ENCODE peak calls at places on chromosomes 6 and 20, in five cellular contexts. D, Y, A, B and S are unnamed samples.
A peak's percentile ranks its signal among the peaks of the same experiment; 100 is the strongest.

GRCh38 chr6:34108159-34108558 is 37.7 kb downstream of the GRM4 start:
- DNase-seq in Y (no peak), A (no peak), D (no peak), B (no peak), S (no peak)

GRCh38 chr20:17648782-17649730 is 33.0 kb downstream of the RRBP1 start:
- DNase-seq in A (no peak), D (no peak), B (no peak), Y (peak; percentile 14), S (peak; percentile 80)

GRCh38 chr20:61166324-61166723 is 85.7 kb upstream of the CDH4 start:
- DNase-seq in Y (no peak), D (no peak), B (peak; percentile 14), A (peak; percentile 41), S (no peak)

GRCh38 chr6:158531566-158531965 is 28.3 kb upstream of the TMEM181 start:
- DNase-seq in A (no peak), D (no peak), Y (no peak), B (no peak), S (no peak)

GRCh38 chr6:13014551-13015378 is 298.2 kb downstream of the PHACTR1 start:
- DNase-seq in D (peak; percentile 58), B (no peak), A (peak; percentile 3), Y (no peak), S (no peak)

GRCh38 chr6:159693128-159693893 is at the start of gene SOD2:
- DNase-seq in D (peak; percentile 92), Y (peak; percentile 84), A (peak; percentile 60), B (peak; percentile 93), S (peak; percentile 96)

GRCh38 chr6:44657201-44657824 is 269.8 kb downstream of the CDC5L start:
- DNase-seq in B (no peak), A (no peak), Y (no peak), D (no peak), S (no peak)

GRCh38 chr6:96060249-96060648 is 44.5 kb downstream of the FUT9 start:
- DNase-seq in D (no peak), A (no peak), B (no peak), Y (no peak), S (no peak)

GRCh38 chr6:44072959-44073611 is 54.2 kb downstream of the MRPL14 start:
- DNase-seq in A (peak; percentile 57), D (peak; percentile 91), Y (peak; percentile 80), B (peak; percentile 72), S (peak; percentile 99)

GRCh38 chr6:73704260-73704659 is 8.3 kb downstream of the CD109 start:
- DNase-seq in D (peak; percentile 29), A (peak; percentile 98), B (peak; percentile 93), Y (no peak), S (peak; percentile 87)
- H3K4me3 ChIP-seq in D (no peak overlapping the region), A (no peak overlapping the region), B (no peak overlapping the region), Y (no peak overlapping the region), S (no peak overlapping the region)

DNA sequence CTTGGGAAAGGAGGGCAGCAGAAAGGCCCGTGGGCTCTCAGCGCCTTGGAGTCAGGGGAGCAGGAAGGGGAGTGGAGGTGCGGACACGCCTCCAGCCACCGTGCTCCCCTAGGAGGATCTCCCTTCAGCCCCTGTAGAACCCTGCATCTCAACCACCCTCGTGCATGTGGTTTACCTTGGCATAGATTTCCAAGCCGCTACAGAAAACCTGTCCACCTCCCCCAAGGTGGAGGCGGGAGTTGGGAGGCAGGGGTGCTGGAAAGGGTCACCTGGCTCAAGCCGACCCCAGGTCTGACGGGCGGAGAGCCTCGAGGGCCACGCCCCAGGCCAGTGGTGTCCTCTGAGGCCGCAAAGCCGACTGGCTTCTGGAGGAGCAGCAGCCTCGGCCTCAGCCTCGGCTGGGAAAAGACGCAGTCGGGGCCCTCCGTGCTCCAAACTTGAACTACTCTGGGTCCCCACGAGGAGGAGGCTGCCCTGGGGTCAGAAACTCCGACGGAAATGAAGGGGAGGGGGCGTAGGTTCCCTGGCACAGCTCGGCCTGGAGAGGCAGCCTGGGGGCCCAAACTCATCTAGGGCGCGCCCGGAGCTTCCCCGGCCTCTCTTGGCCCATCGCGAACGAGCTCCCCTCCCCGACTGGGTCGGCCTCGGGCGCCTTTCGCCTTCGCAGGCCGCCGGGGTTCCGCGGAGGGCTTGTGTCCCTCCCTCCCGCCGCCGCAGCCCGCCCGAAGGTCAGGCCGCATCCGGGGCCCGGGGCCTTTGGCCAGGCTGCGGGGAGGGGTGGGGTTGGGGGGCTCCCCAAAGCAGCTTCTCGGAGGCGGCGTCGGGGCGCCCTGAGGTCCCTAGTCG is 6.3 kb upstream of the FOXF2 start:
- DNase-seq in Y (no peak), B (peak; percentile 75), A (no peak), D (peak; percentile 72), S (peak; percentile 83)
- H3K27ac ChIP-seq in Y (no peak overlapping the region), B (peak overlapping the region; percentile 89), A (no peak overlapping the region), D (no peak overlapping the region), S (no peak overlapping the region)

DNA sequence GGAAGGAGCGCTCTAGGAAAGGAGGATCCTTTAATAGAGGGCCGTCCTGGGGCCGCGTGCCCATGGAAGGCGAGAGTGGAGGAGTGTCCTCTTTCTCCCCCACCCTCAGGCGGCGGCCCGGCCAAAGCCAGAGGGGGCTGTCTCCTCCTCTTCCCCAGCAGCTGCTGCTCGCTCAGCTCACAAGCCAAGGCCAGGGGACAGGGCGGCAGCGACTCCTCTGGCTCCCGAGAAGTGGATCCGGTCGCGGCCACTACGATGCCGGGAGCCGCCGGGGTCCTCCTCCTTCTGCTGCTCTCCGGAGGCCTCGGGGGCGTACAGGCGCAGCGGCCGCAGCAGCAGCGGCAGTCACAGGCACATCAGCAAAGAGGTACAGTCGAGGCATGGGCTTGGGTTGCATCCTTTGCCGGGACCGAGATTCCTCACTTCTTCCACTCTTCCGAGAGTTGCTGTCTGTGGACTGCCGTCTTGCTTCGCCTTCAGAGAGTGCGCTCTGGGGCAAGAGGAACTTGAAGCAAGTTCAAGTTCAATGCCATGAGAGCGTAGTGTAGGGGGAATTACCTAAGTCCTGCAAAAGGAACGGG is at the start of gene LAMA2:
- DNase-seq in D (peak; percentile 95), B (peak; percentile 6), Y (peak; percentile 83), A (peak; percentile 61), S (peak; percentile 64)
- H3K4me3 ChIP-seq in D (peak within 1 kb of the TSS; percentile 62), B (no peak within 1 kb of the TSS), Y (peak within 1 kb of the TSS; percentile 42), A (peak within 1 kb of the TSS; percentile 74), S (peak within 1 kb of the TSS; percentile 76)

DNA sequence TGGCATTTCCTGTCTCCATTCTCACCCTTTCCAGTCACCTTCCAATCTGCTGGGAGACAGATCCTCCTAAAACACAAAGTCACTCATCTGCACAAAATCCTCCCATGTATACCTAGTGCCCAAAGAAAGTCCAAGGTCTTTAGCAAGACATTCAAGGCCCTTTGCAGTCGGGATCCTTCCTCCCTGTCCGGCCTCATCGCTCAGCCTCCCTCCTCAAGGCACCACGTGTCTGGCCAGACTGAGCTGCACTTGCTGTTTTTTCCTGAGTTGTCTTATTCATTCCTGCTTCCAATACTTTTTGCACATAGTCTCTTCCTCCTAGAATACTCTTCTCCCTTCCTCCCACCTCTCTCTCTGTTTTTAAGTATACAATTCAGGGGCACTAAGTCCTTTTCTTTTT is 1.4 kb downstream of the TRIM15 start:
- DNase-seq in D (no peak), Y (no peak), B (no peak), A (no peak), S (no peak)
- H3K27ac ChIP-seq in D (no peak overlapping the region), Y (no peak overlapping the region), B (no peak overlapping the region), A (no peak overlapping the region), S (no peak overlapping the region)

DNA sequence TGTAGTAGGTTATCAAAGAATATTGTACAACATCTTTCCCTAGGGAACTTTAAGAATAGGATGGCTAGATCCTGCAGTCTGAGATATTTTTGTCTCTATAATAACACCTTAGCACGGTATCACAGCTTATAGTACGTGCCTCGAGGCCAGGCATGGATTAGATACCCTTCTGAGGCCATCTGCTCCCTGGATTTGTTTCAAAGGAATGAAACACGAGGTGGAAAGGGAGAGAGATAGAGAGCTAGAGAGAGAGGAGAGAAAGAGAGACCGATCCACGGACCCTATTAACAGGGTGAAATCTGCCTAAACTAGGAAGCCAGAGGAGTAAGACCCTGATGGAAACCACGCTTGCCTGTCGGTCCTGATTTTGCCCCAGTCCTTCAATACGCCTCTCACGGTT is 92.5 kb downstream of the CD83 start:
- DNase-seq in Y (no peak), D (no peak), B (no peak), A (no peak), S (no peak)
- H3K4me3 ChIP-seq in Y (no peak overlapping the region), D (no peak overlapping the region), B (no peak overlapping the region), A (peak overlapping the region; percentile 71), S (peak overlapping the region; percentile 85)

DNA sequence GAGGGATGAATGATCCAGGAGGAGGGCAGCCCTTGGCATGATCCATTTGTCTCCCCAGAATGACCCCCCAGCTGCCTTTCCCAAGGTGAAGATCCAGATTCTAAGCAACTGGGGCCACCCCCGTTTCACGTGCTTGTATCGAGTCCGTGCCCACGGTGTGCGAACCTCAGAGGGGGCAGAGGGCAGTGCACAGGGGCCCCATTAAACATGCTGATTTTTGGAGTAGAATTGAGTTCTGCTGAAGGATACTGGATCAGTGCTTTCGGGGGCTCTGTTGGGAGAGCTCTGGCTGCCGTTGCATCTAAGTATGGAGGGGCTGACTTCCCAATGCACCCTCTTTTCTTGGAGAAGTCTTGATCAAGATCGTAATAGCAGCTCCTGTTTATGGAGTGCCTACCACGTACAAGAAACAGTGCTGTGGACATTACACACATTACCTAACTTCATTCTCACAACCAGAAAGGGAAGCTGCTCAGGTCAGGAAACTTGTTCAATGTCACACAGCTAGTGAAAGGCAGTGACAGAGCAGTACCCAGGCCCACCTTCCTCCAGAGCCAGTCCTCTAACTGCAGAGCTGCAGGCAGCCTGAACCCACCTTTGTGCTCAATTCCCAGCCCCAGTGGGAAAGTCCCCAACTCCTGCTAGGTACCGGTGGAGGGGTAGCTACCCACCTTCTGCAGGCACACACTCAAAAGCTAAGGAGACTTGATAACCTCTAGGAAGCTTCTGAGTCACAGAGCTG is 5.4 kb downstream of the SPAG4 start:
- DNase-seq in B (no peak), D (no peak), Y (no peak), A (no peak), S (no peak)
- H3K27ac ChIP-seq in B (no peak overlapping the region), D (no peak overlapping the region), Y (no peak overlapping the region), A (no peak overlapping the region), S (no peak overlapping the region)

GRCh38 chr6:127120109-127120786 is 1.8 kb downstream of the RSPO3 start:
- DNase-seq in D (peak; percentile 16), Y (peak; percentile 31), A (no peak), B (no peak), S (peak; percentile 74)
- H3K4me3 ChIP-seq in D (peak overlapping the region; percentile 56), Y (peak overlapping the region; percentile 61), A (peak overlapping the region; percentile 59), B (no peak overlapping the region), S (peak overlapping the region; percentile 68)

GRCh38 chr20:57396638-57397003 is 5.4 kb downstream of the RBM38 start:
- DNase-seq in B (no peak), Y (no peak), D (no peak), A (no peak), S (peak; percentile 22)
- H3K27ac ChIP-seq in B (no peak overlapping the region), Y (peak overlapping the region; percentile 83), D (no peak overlapping the region), A (no peak overlapping the region), S (no peak overlapping the region)